ENCODE peak calls at places on chromosomes 16 and 17, in seven cellular contexts. M, Y, O, L, X, J and D are unnamed samples.

GRCh38 chr17:8695916-8696415 is 48.7 kb downstream of the CCDC42 start:
- DNase-seq in M (no peak), Y (no peak), O (no peak), L (no peak), X (no peak), J (no peak), D (no peak)

GRCh38 chr16:778909-779527 is 9.2 kb downstream of the RPUSD1 start:
- DNase-seq in M (no peak), Y (no peak), O (no peak), L (no peak), X (no peak), J (no peak), D (no peak)

GRCh38 chr16:54335230-54335629 is 48.6 kb upstream of the IRX3 start:
- DNase-seq in M (no peak), Y (no peak), O (no peak), L (no peak), X (no peak), J (no peak), D (no peak)

GRCh38 chr17:50100921-50101345 is 5.8 kb downstream of the PDK2 start:
- DNase-seq in M (peak; percentile 48), Y (no peak), O (peak; percentile 52), L (no peak), X (peak; percentile 53), J (no peak), D (peak; percentile 31)

GRCh38 chr16:81711609-81712329 is 67.3 kb upstream of the PLCG2 start:
- DNase-seq in M (no peak), Y (no peak), O (peak; percentile 67), L (no peak), X (peak; percentile 71), J (no peak), D (no peak)

GRCh38 chr17:19238167-19238505 is 970 bp downstream of the EPN2 start:
- DNase-seq in M (peak; percentile 63), Y (peak; percentile 78), O (peak; percentile 31), L (no peak), X (peak; percentile 42), J (peak; percentile 20), D (peak; percentile 31)

GRCh38 chr16:75420987-75421819 is 12.1 kb downstream of the CFDP1 start:
- DNase-seq in M (peak; percentile 84), Y (peak; percentile 87), O (peak; percentile 62), L (peak; percentile 61), X (peak; percentile 64), J (no peak), D (peak; percentile 66)

GRCh38 chr16:5025171-5025632 is 8.5 kb downstream of the NAGPA start:
- DNase-seq in M (no peak), Y (no peak), O (peak; percentile 21), L (no peak), X (peak; percentile 32), J (no peak), D (no peak)

GRCh38 chr17:48103379-48103715 is 2.1 kb upstream of the CBX1 start:
- DNase-seq in M (no peak), Y (no peak), O (no peak), L (no peak), X (no peak), J (no peak), D (no peak)

GRCh38 chr17:5561736-5562135 is 22.6 kb downstream of the NLRP1 start:
- DNase-seq in M (no peak), Y (no peak), O (no peak), L (no peak), X (no peak), J (no peak), D (no peak)

GRCh38 chr17:62895650-62896301 is 70.3 kb upstream of the TANC2 start:
- DNase-seq in M (no peak), Y (no peak), O (peak; percentile 10), L (no peak), X (no peak), J (no peak), D (no peak)

GRCh38 chr17:76150712-76151622 is 9.9 kb upstream of the FOXJ1 start:
- DNase-seq in M (no peak), Y (no peak), O (no peak), L (no peak), X (no peak), J (no peak), D (no peak)

GRCh38 chr16:4033951-4034350 is 82.3 kb downstream of the ADCY9 start:
- DNase-seq in M (no peak), Y (no peak), O (no peak), L (no peak), X (no peak), J (no peak), D (no peak)

GRCh38 chr16:13435873-13436474 is 484.0 kb upstream of the ERCC4 start:
- DNase-seq in M (no peak), Y (no peak), O (no peak), L (no peak), X (no peak), J (no peak), D (no peak)

GRCh38 chr17:74019860-74020259 is 183.6 kb upstream of the RPL38 start:
- DNase-seq in M (no peak), Y (no peak), O (no peak), L (no peak), X (no peak), J (no peak), D (no peak)

GRCh38 chr16:52068447-52069074 is 478.4 kb downstream of the TOX3 start:
- DNase-seq in M (no peak), Y (no peak), O (no peak), L (no peak), X (no peak), J (no peak), D (no peak)

GRCh38 chr16:82083710-82084353 is 48.8 kb downstream of the HSD17B2 start:
- DNase-seq in M (no peak), Y (no peak), O (no peak), L (no peak), X (no peak), J (no peak), D (no peak)

GRCh38 chr16:56246051-56246817 is 54.9 kb downstream of the GNAO1 start:
- DNase-seq in M (no peak), Y (no peak), O (peak; percentile 16), L (no peak), X (no peak), J (no peak), D (no peak)

GRCh38 chr16:82630219-82630618 is 3.5 kb downstream of the CDH13 start:
- DNase-seq in M (no peak), Y (no peak), O (no peak), L (no peak), X (no peak), J (no peak), D (no peak)

GRCh38 chr17:82613283-82614094 is 34.8 kb downstream of the WDR45B start:
- DNase-seq in M (peak; percentile 63), Y (no peak), O (no peak), L (no peak), X (no peak), J (no peak), D (no peak)

GRCh38 chr17:16419074-16419928 is 3.9 kb downstream of the TRPV2 start:
- DNase-seq in M (no peak), Y (no peak), O (peak; percentile 82), L (no peak), X (no peak), J (no peak), D (no peak)

GRCh38 chr16:87723224-87723619 is 42.6 kb downstream of the KLHDC4 start:
- DNase-seq in M (no peak), Y (peak; percentile 72), O (peak; percentile 32), L (no peak), X (no peak), J (peak; percentile 66), D (peak; percentile 68)

GRCh38 chr17:52395308-52395707 is 236.8 kb upstream of the CA10 start:
- DNase-seq in M (no peak), Y (no peak), O (no peak), L (no peak), X (no peak), J (no peak), D (no peak)

GRCh38 chr16:2482181-2483107 is 7.5 kb downstream of the TBC1D24 start:
- DNase-seq in M (peak; percentile 47), Y (no peak), O (no peak), L (no peak), X (peak; percentile 67), J (no peak), D (peak; percentile 78)

GRCh38 chr17:20187049-20187448 is 177.9 kb downstream of the SPECC1 start:
- DNase-seq in M (no peak), Y (no peak), O (no peak), L (no peak), X (no peak), J (no peak), D (no peak)

GRCh38 chr17:69853533-69854262 is 221.3 kb upstream of the KCNJ16 start:
- DNase-seq in M (no peak), Y (no peak), O (peak; percentile 72), L (no peak), X (no peak), J (no peak), D (no peak)

GRCh38 chr17:80647746-80648145 is 103.1 kb downstream of the RPTOR start:
- DNase-seq in M (no peak), Y (no peak), O (no peak), L (no peak), X (no peak), J (no peak), D (no peak)

DNA sequence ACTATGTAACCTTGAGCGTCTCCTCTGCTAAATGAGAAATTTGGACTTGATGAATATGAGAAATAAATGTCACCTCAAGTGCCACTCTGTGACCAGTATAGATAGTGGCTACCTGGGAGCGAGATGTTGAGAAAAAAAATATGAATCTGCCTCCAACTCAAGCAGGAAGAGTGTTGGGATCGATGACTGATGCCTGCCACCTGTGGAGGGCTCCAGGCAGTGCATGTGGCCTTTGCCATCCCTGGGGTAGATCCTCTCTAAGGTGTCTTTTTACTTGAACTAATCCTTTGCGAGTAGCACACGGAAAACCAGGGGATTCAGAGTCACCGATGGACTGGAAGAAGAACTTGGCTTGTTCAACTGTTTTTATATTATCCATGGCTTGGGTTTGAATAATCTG is 9.4 kb downstream of the CCDC182 start:
- DNase-seq in M (no peak), Y (no peak), O (peak; percentile 34), L (peak; percentile 45), X (no peak), J (no peak), D (no peak)
- TF ChIP-seq CTCF in M (peak; percentile 14), Y (peak; percentile 8), O (peak; percentile 23), L (peak; percentile 74), X (no peak), J (peak; percentile 55), D (no peak)

GRCh38 chr16:31331807-31332301 is 23.1 kb upstream of the ITGAX start:
- DNase-seq in M (no peak), Y (no peak), O (no peak), L (no peak), X (no peak), J (no peak), D (no peak)
- H3K4me3 ChIP-seq in M (no peak overlapping the region), Y (no peak overlapping the region), O (no peak overlapping the region), L (no peak overlapping the region), X (no peak overlapping the region), J (no peak overlapping the region), D (no peak overlapping the region)

GRCh38 chr16:23847938-23848337 is 12.2 kb downstream of the PRKCB start:
- DNase-seq in M (no peak), Y (no peak), O (no peak), L (peak; percentile 53), X (no peak), J (no peak), D (no peak)
- H3K27me3 ChIP-seq in M (no peaks in the 10 kb centered on the region), Y (no peaks in the 10 kb centered on the region), O (no peaks in the 10 kb centered on the region), L (no peaks in the 10 kb centered on the region), X (no peaks in the 10 kb centered on the region), J (no peaks in the 10 kb centered on the region), D (no peaks in the 10 kb centered on the region)

DNA sequence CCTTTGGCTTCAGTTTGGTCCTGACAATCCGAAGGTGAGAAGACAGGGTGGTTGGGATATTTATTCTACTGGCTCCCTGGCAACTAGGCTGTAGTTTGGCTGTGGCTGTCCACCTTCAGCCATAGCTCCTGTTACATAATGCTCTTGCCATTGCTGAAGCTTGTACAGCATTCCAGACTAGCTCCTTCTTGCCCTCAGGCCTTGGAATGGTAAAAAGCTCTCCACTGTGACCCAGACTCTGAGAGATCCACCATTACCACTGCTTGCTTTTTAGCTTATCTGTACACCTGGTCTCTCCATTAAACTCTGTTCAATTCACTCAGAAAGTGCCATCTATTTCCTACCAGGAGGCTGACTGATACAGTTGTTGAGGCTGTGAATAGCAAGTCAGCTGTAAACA is 231.8 kb upstream of the MON1B start:
- DNase-seq in M (no peak), Y (no peak), O (no peak), L (no peak), X (no peak), J (no peak), D (no peak)
- TF ChIP-seq CTCF in M (no peak), Y (no peak), O (no peak), L (no peak), X (no peak), J (no peak), D (no peak)